ENCODE peak calls at places on chromosomes 6 and 20, in eight cellular contexts. X is vagina, L is body of pancreas, H is HCT116, A is H1, N is heart left ventricle, P is lower leg skin, O is ovary. J is an unnamed sample.

GRCh38 chr6:168132531-168133184 is 53.6 kb upstream of the FRMD1 start:
- DNase-seq in N (peak), L (peak), H (no peak), P (peak), O (peak), X (peak), A (peak), J (no peak)

GRCh38 chr6:26276841-26277648 is 88.0 kb upstream of the BTN3A2 start:
- DNase-seq in O (no peak), H (no peak), X (no peak), A (no peak), P (no peak), L (no peak), N (no peak), J (no peak)

GRCh38 chr20:18202966-18203365 is 65.3 kb downstream of the KAT14 start:
- DNase-seq in H (no peak), A (no peak), L (no peak), X (peak), P (no peak), N (no peak), O (no peak), J (no peak)

GRCh38 chr20:63686492-63687321 is 9.7 kb upstream of the TNFRSF6B start:
- DNase-seq in O (peak), N (peak), A (no peak), P (peak), X (no peak), H (peak), L (peak), J (peak)

GRCh38 chr20:48826064-48826463 is 1.7 kb downstream of the PREX1 start:
- DNase-seq in X (no peak), H (no peak), L (no peak), O (no peak), P (no peak), A (peak), N (no peak), J (no peak)

GRCh38 chr6:89589297-89590074 is 49.1 kb downstream of the LYRM2 start:
- DNase-seq in P (peak), A (no peak), X (no peak), H (no peak), O (no peak), L (no peak), N (no peak), J (no peak)

GRCh38 chr6:2931055-2931454 is 27.9 kb upstream of the SERPINB9 start:
- DNase-seq in A (no peak), N (no peak), L (no peak), P (no peak), X (peak), H (no peak), O (no peak), J (no peak)

GRCh38 chr6:121771937-121772717 is 336.7 kb downstream of the GJA1 start:
- DNase-seq in X (no peak), A (no peak), P (no peak), N (no peak), L (no peak), H (no peak), O (no peak), J (no peak)

GRCh38 chr20:39778847-39779641 is 816.9 kb downstream of the DHX35 start:
- DNase-seq in A (no peak), P (no peak), L (peak), O (no peak), X (no peak), H (no peak), N (no peak), J (peak)

GRCh38 chr6:142155895-142156757 is 9.1 kb downstream of the VTA1 start:
- DNase-seq in A (peak), L (no peak), H (peak), O (no peak), P (no peak), X (no peak), N (no peak), J (no peak)

GRCh38 chr6:168370310-168370991 is 50.9 kb upstream of the DACT2 start:
- DNase-seq in O (peak), N (peak), A (peak), L (peak), H (peak), X (no peak), P (peak), J (peak)

GRCh38 chr6:110778331-110778730 is 36.9 kb downstream of the CDK19 start:
- DNase-seq in N (no peak), A (no peak), X (no peak), P (no peak), H (no peak), L (no peak), O (no peak), J (no peak)

GRCh38 chr6:145091827-145092164 is 643.5 kb downstream of the EPM2A start:
- DNase-seq in P (no peak), N (no peak), L (no peak), H (no peak), X (no peak), O (no peak), A (no peak), J (no peak)

GRCh38 chr6:142260748-142261147 is 41.1 kb upstream of the ADGRG6 start:
- DNase-seq in H (no peak), O (no peak), A (no peak), N (no peak), P (no peak), L (no peak), X (no peak), J (no peak)

GRCh38 chr6:3195695-3196497 is 31.6 kb downstream of the TUBB2B start:
- DNase-seq in X (no peak), H (peak), O (no peak), P (peak), N (no peak), A (no peak), L (peak), J (no peak)

GRCh38 chr6:55040102-55040848 is 134.0 kb upstream of the HCRTR2 start:
- DNase-seq in H (no peak), L (no peak), N (no peak), X (no peak), A (no peak), O (no peak), P (no peak), J (no peak)

GRCh38 chr6:96227135-96227534 is 211.4 kb downstream of the FUT9 start:
- DNase-seq in N (no peak), O (no peak), X (no peak), L (no peak), A (no peak), H (no peak), P (no peak), J (no peak)

GRCh38 chr6:55212147-55212546 is 37.8 kb downstream of the HCRTR2 start:
- DNase-seq in P (no peak), A (no peak), N (no peak), H (no peak), O (no peak), X (no peak), L (no peak), J (no peak)

GRCh38 chr6:166627875-166628849 is 1.1 kb upstream of the RPS6KA2 start:
- DNase-seq in X (no peak), L (peak), A (no peak), N (peak), H (no peak), O (peak), P (peak), J (peak)

GRCh38 chr6:154370545-154370944 is 13.9 kb upstream of the IPCEF1 start:
- DNase-seq in N (no peak), P (no peak), L (peak), H (peak), A (no peak), O (no peak), X (no peak), J (peak)

DNA sequence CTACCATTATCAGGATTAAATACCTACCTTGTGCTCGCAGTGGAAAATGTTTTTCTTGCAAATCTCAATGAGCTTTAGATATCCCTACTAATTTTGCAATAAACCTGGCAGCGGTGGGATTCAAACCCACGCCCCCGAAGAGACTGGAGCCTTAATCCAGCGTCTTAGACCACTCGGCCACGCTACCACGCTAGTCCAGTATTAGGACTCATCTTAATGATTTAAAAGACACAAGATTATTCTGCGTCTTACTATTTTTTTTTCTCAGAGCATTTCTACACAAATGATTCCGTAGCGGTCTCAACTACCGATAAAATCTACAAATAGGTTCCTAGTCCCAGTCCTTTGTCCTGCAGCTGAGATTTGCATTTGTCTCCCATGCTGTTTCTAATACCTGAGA is 35.2 kb upstream of the ZSCAN23 start:
- DNase-seq in X (no peak), O (no peak), A (no peak), H (no peak), P (no peak), N (no peak), L (no peak), J (no peak)
- H3K4me3 ChIP-seq in X (no peak), O (no peak), A (peak), H (no peak), P (no peak), N (no peak), L (no peak), J (no peak)

DNA sequence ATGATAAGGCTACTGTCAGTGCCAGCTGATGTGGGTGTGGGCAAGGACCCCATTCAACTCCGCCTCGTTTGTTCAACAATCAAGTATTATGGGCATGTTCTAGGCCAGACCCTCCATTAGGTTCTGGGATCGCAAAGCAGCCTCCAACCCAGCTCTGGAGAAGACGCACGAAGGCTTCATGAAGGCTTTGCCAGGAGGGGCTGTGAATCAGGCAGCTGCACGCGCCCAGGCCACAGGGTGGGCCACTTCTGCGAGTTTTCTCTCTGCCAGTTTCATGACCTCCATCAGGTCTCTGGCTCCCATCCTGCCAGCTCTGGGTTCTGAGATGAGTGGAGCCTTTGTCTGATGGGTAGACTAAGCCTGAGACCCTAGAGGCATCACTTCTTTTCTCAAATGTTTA is 177.0 kb downstream of the MRPL14 start:
- DNase-seq in P (peak), A (no peak), N (no peak), L (no peak), H (no peak), X (peak), O (no peak), J (no peak)
- TF ChIP-seq POLR2A in P (no peak), A (no peak), N (no peak), L (no peak), H (no peak), X (no peak), O (no peak), J (no peak)

DNA sequence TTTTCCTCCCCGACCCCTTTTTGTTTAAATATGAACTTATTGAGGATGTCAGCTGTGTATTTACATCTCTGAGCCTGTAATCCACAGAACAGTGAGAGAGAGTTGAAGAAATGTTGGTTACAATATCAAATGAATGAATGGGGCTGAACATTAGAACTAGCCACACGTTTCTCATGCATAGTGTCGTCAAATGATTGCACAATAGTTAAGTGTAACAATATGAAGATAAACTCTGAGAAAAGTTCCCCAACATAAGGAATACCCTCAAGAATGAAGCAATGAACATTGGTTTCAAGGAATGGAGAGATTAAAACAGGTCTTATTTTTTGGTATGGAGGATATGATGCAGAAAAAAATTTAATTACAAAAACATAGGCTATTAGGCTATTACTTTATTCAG is 100.5 kb upstream of the DTNBP1 start:
- DNase-seq in L (no peak), P (no peak), N (no peak), X (no peak), A (no peak), H (no peak), O (no peak), J (no peak)
- H3K4me3 ChIP-seq in L (no peak), P (no peak), N (no peak), X (no peak), A (no peak), H (no peak), O (no peak), J (no peak)

DNA sequence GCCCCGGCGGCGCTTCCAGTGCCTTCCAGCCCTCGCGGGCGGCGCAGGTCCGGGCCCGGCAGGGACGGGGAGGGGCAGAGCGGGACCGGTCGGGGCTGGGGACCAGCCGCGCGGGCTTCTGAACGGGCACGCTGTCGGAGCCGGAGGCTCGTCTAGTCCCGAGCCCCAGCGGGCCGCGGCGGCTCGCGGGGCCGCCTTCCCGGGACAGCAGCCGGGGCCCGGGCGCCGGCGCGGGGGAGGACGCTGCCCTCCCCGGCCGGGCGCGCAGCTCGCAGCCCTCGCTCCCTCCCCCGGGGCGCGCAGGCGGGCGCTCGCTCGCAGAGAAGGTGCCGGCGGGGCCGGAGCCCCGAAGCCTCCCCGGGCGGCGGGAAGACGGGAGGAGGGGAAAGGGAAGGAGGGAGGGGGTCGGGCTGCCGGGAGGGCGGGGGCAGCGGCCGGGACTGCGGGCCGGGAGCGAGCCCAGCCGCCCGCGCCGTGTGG is 696 bp upstream of the SIRPA start:
- DNase-seq in N (peak), L (peak), A (no peak), O (peak), H (no peak), X (no peak), P (no peak), J (peak)
- TF ChIP-seq POLR2A in N (no peak), L (peak), A (no peak), O (no peak), H (no peak), X (no peak), P (no peak), J (peak)

GRCh38 chr20:11917663-11918062 is at the start of gene BTBD3:
- DNase-seq in N (peak), P (no peak), L (peak), O (peak), A (no peak), X (no peak), H (no peak), J (peak)
- H3K4me3 ChIP-seq in N (peak), P (no peak), L (no peak), O (peak), A (no peak), X (peak), H (no peak), J (no peak)

DNA sequence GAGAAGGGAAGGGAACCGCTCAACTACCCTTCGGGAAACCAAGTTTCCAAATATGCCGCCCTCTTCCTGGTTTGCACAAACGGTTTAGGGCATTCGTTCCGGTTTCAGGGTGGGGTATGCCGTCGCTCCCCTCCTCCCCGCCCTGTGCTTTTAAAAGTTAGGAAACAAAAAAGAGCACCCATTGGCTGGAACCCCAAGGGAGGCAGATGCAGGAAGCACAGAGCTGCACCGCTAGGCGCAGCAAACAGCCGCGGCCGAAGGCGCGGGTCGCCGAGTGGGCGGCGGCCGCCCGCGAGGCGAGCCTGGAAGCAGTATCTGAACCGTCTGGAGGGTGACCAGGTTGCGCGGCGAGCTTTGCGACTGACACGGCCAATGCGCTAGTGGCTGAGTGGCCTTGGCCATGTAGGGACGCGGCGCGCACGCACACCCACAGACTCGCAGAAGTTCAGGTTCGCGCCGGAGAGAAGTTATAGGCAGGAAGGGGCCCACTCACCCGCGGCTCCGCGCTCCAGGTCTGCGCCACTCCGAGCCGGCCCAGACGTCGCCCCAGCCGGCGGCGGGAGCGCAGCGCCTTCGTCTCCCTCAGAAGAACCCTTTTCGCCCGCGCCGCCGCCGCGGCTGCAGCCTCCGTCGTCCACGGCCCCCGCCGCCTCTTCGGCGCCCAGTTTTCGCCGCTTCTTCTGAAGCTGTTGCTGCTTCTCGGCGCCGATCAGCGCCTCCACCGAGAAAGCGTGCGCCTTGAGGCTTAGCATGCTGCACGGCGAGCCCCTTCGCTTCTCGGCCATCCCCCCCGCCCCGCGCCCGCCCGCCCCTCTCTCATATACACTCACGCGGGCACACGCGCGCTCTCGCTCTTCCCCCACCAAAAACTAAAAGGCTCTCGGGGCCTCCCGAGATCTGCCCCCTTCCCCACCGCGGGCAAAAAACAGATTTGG is 734 bp downstream of the TBX18 start:
- DNase-seq in A (no peak), N (peak), X (no peak), L (peak), O (peak), H (peak), P (peak), J (no peak)
- TF ChIP-seq POLR2A in A (no peak), N (peak), X (no peak), L (no peak), O (no peak), H (peak), P (no peak), J (peak)

J was measured in adrenal gland.